ENCODE peak calls at places on chromosomes 6 and 20, in nine cellular contexts. One of them, this sample, is unnamed. For H3K4me1, the result is how much of the 10 kb centered on the place peaks cover.

GRCh38 chr6:38517005-38517404 is 122.7 kb downstream of the BTBD9 start:
- DNase-seq in colonic mucosa: no peak
- DNase-seq in MM.1S: no peak
- DNase-seq in Panc1: no peak
- DNase-seq in HepG2: peak
- DNase-seq in right cardiac atrium: no peak
- DNase-seq in GM23338: no peak
- DNase-seq in mesenchymal stem cell: peak
- DNase-seq in lower lobe of right lung: no peak
- DNase-seq in this sample: no peak

GRCh38 chr6:15901141-15902115 is 227.5 kb upstream of the MYLIP start:
- DNase-seq in colonic mucosa: no peak
- DNase-seq in MM.1S: peak
- DNase-seq in Panc1: no peak
- DNase-seq in HepG2: no peak
- DNase-seq in right cardiac atrium: peak
- DNase-seq in GM23338: no peak
- DNase-seq in mesenchymal stem cell: peak
- DNase-seq in lower lobe of right lung: no peak
- DNase-seq in this sample: no peak

GRCh38 chr20:41365785-41366545 is 653 bp downstream of the EMILIN3 start:
- DNase-seq in colonic mucosa: no peak
- DNase-seq in MM.1S: no peak
- DNase-seq in Panc1: no peak
- DNase-seq in HepG2: no peak
- DNase-seq in right cardiac atrium: no peak
- DNase-seq in GM23338: peak
- DNase-seq in mesenchymal stem cell: no peak
- DNase-seq in lower lobe of right lung: no peak
- DNase-seq in this sample: no peak

GRCh38 chr20:35120012-35120701 is 27.0 kb downstream of the EDEM2 start:
- DNase-seq in colonic mucosa: no peak
- DNase-seq in MM.1S: no peak
- DNase-seq in Panc1: no peak
- DNase-seq in HepG2: no peak
- DNase-seq in right cardiac atrium: peak
- DNase-seq in GM23338: no peak
- DNase-seq in mesenchymal stem cell: peak
- DNase-seq in lower lobe of right lung: peak
- DNase-seq in this sample: no peak

GRCh38 chr20:46348972-46349741 is 40.9 kb upstream of the CDH22 start:
- DNase-seq in colonic mucosa: peak
- DNase-seq in MM.1S: no peak
- DNase-seq in Panc1: no peak
- DNase-seq in HepG2: peak
- DNase-seq in right cardiac atrium: peak
- DNase-seq in GM23338: peak
- DNase-seq in mesenchymal stem cell: peak
- DNase-seq in lower lobe of right lung: peak
- DNase-seq in this sample: peak

GRCh38 chr6:147711511-147711910 is 203.0 kb downstream of the SAMD5 start:
- DNase-seq in colonic mucosa: no peak
- DNase-seq in MM.1S: no peak
- DNase-seq in Panc1: no peak
- DNase-seq in HepG2: no peak
- DNase-seq in right cardiac atrium: no peak
- DNase-seq in GM23338: no peak
- DNase-seq in mesenchymal stem cell: no peak
- DNase-seq in lower lobe of right lung: no peak
- DNase-seq in this sample: no peak

GRCh38 chr6:103672169-103672568 is 1187.5 kb downstream of the HACE1 start:
- DNase-seq in colonic mucosa: no peak
- DNase-seq in MM.1S: peak
- DNase-seq in Panc1: no peak
- DNase-seq in HepG2: no peak
- DNase-seq in right cardiac atrium: no peak
- DNase-seq in GM23338: peak
- DNase-seq in mesenchymal stem cell: peak
- DNase-seq in lower lobe of right lung: no peak
- DNase-seq in this sample: no peak

GRCh38 chr6:170130771-170131241 is 160.1 kb downstream of the DLL1 start:
- DNase-seq in colonic mucosa: no peak
- DNase-seq in MM.1S: no peak
- DNase-seq in Panc1: no peak
- DNase-seq in HepG2: no peak
- DNase-seq in right cardiac atrium: no peak
- DNase-seq in GM23338: no peak
- DNase-seq in mesenchymal stem cell: no peak
- DNase-seq in lower lobe of right lung: no peak
- DNase-seq in this sample: no peak

GRCh38 chr20:36856196-36856595 is 19.7 kb upstream of the TLDC2 start:
- DNase-seq in colonic mucosa: no peak
- DNase-seq in MM.1S: no peak
- DNase-seq in Panc1: no peak
- DNase-seq in HepG2: no peak
- DNase-seq in right cardiac atrium: no peak
- DNase-seq in GM23338: no peak
- DNase-seq in mesenchymal stem cell: no peak
- DNase-seq in lower lobe of right lung: no peak
- DNase-seq in this sample: no peak

GRCh38 chr6:118309337-118310093 is 238.6 kb upstream of the PLN start:
- DNase-seq in colonic mucosa: no peak
- DNase-seq in MM.1S: no peak
- DNase-seq in Panc1: no peak
- DNase-seq in HepG2: no peak
- DNase-seq in right cardiac atrium: no peak
- DNase-seq in GM23338: no peak
- DNase-seq in mesenchymal stem cell: no peak
- DNase-seq in lower lobe of right lung: no peak
- DNase-seq in this sample: no peak

GRCh38 chr6:6585003-6585311 is 3.6 kb upstream of the LY86 start:
- DNase-seq in colonic mucosa: no peak
- DNase-seq in MM.1S: no peak
- DNase-seq in Panc1: no peak
- DNase-seq in HepG2: no peak
- DNase-seq in right cardiac atrium: no peak
- DNase-seq in GM23338: no peak
- DNase-seq in mesenchymal stem cell: no peak
- DNase-seq in lower lobe of right lung: no peak
- DNase-seq in this sample: no peak

GRCh38 chr20:53869466-53870258 is 200.7 kb downstream of the BCAS1 start:
- DNase-seq in colonic mucosa: peak
- DNase-seq in MM.1S: peak
- DNase-seq in Panc1: peak
- DNase-seq in HepG2: peak
- DNase-seq in right cardiac atrium: peak
- DNase-seq in GM23338: peak
- DNase-seq in mesenchymal stem cell: peak
- DNase-seq in lower lobe of right lung: peak
- DNase-seq in this sample: peak

GRCh38 chr6:17276766-17277165 is 4.4 kb upstream of the RBM24 start:
- DNase-seq in colonic mucosa: no peak
- DNase-seq in MM.1S: no peak
- DNase-seq in Panc1: no peak
- DNase-seq in HepG2: no peak
- DNase-seq in right cardiac atrium: no peak
- DNase-seq in GM23338: no peak
- DNase-seq in mesenchymal stem cell: peak
- DNase-seq in lower lobe of right lung: no peak
- DNase-seq in this sample: no peak
- H3K27ac ChIP-seq in colonic mucosa: no peak
- H3K27ac ChIP-seq in MM.1S: no peak
- H3K27ac ChIP-seq in Panc1: peak
- H3K27ac ChIP-seq in HepG2: no peak
- H3K27ac ChIP-seq in right cardiac atrium: peak
- H3K27ac ChIP-seq in GM23338: no peak
- H3K27ac ChIP-seq in mesenchymal stem cell: no peak
- H3K27ac ChIP-seq in lower lobe of right lung: no peak
- H3K27ac ChIP-seq in this sample: no peak

GRCh38 chr6:43717822-43718221 is 30.2 kb upstream of the MRPS18A start:
- DNase-seq in colonic mucosa: no peak
- DNase-seq in MM.1S: no peak
- DNase-seq in Panc1: no peak
- DNase-seq in HepG2: no peak
- DNase-seq in right cardiac atrium: peak
- DNase-seq in GM23338: no peak
- DNase-seq in mesenchymal stem cell: no peak
- DNase-seq in lower lobe of right lung: no peak
- DNase-seq in this sample: no peak

GRCh38 chr6:43714311-43715055 is 26.9 kb upstream of the MRPS18A start:
- DNase-seq in colonic mucosa: no peak
- DNase-seq in MM.1S: no peak
- DNase-seq in Panc1: no peak
- DNase-seq in HepG2: peak
- DNase-seq in right cardiac atrium: no peak
- DNase-seq in GM23338: no peak
- DNase-seq in mesenchymal stem cell: no peak
- DNase-seq in lower lobe of right lung: no peak
- DNase-seq in this sample: no peak

GRCh38 chr6:43717389-43717788 is 29.8 kb upstream of the MRPS18A start:
- DNase-seq in colonic mucosa: no peak
- DNase-seq in MM.1S: no peak
- DNase-seq in Panc1: no peak
- DNase-seq in HepG2: no peak
- DNase-seq in right cardiac atrium: no peak
- DNase-seq in GM23338: no peak
- DNase-seq in mesenchymal stem cell: no peak
- DNase-seq in lower lobe of right lung: no peak
- DNase-seq in this sample: no peak

GRCh38 chr6:43715056-43715788 is 27.6 kb upstream of the MRPS18A start:
- DNase-seq in colonic mucosa: no peak
- DNase-seq in MM.1S: peak
- DNase-seq in Panc1: no peak
- DNase-seq in HepG2: no peak
- DNase-seq in right cardiac atrium: no peak
- DNase-seq in GM23338: no peak
- DNase-seq in mesenchymal stem cell: no peak
- DNase-seq in lower lobe of right lung: no peak
- DNase-seq in this sample: no peak

GRCh38 chr6:43716099-43716498 is 28.5 kb upstream of the MRPS18A start:
- DNase-seq in colonic mucosa: no peak
- DNase-seq in MM.1S: no peak
- DNase-seq in Panc1: no peak
- DNase-seq in HepG2: no peak
- DNase-seq in right cardiac atrium: peak
- DNase-seq in GM23338: no peak
- DNase-seq in mesenchymal stem cell: no peak
- DNase-seq in lower lobe of right lung: no peak
- DNase-seq in this sample: no peak
- H3K4me3 ChIP-seq in colonic mucosa: no peak
- H3K4me3 ChIP-seq in MM.1S: no peak
- H3K4me3 ChIP-seq in Panc1: no peak
- H3K4me3 ChIP-seq in HepG2: no peak
- H3K4me3 ChIP-seq in right cardiac atrium: no peak
- H3K4me3 ChIP-seq in GM23338: no peak
- H3K4me3 ChIP-seq in mesenchymal stem cell: no peak
- H3K4me3 ChIP-seq in lower lobe of right lung: no peak
- H3K4me3 ChIP-seq in this sample: no peak

GRCh38 chr6:20464041-20464440 is 62.4 kb downstream of the E2F3 start:
- DNase-seq in colonic mucosa: no peak
- DNase-seq in MM.1S: no peak
- DNase-seq in Panc1: no peak
- DNase-seq in HepG2: no peak
- DNase-seq in right cardiac atrium: no peak
- DNase-seq in GM23338: no peak
- DNase-seq in mesenchymal stem cell: no peak
- DNase-seq in lower lobe of right lung: no peak
- DNase-seq in this sample: no peak
- H3K4me1 ChIP-seq in colonic mucosa: under half
- H3K4me1 ChIP-seq in MM.1S: under half
- H3K4me1 ChIP-seq in Panc1: under half
- H3K4me1 ChIP-seq in HepG2: under half
- H3K4me1 ChIP-seq in right cardiac atrium: under half
- H3K4me1 ChIP-seq in GM23338: under half
- H3K4me1 ChIP-seq in mesenchymal stem cell: under half
- H3K4me1 ChIP-seq in lower lobe of right lung: under half
- H3K4me1 ChIP-seq in this sample: under half

DNA sequence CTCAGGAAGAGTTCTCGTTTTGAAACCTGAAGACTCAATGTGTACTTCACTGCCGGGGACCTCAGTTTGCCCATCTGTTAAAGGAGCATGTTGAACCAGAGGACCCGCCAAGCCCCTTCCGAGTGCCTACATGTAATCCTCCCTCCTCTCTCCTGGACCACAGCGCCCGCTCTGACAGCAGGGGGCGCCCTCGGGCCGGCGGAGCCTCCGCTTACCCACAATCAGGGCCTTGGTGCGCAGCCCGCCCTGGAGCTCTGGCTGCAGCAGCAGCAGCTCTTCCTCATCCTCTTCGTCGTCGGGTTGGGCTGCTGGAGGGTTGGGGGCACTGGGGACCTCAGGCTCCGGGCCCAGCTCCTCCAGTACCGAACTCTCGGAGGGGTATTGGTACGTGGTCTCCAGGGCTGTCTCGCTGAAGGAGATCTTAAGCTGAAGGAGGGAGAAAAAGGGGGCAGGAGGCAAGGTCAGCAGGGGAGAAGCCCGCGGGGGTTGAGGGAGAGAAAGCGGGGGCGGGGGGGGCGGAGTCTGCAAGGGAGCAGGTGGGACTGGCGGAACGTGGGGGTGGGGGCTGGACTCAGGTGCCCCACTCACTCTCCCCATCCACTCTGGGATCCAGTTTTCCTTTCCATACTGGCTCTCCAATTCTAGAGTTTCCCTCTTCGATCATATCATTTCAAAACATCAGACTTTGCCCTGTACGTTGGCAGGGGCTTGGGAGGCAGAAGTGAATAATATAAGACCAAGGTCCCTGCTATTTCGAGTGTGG is 6.3 kb upstream of the DHX16 start:
- DNase-seq in colonic mucosa: peak
- DNase-seq in MM.1S: peak
- DNase-seq in Panc1: no peak
- DNase-seq in HepG2: peak
- DNase-seq in right cardiac atrium: peak
- DNase-seq in GM23338: peak
- DNase-seq in mesenchymal stem cell: peak
- DNase-seq in lower lobe of right lung: peak
- DNase-seq in this sample: peak
- H3K27ac ChIP-seq in colonic mucosa: peak
- H3K27ac ChIP-seq in MM.1S: no peak
- H3K27ac ChIP-seq in Panc1: peak
- H3K27ac ChIP-seq in HepG2: peak
- H3K27ac ChIP-seq in right cardiac atrium: peak
- H3K27ac ChIP-seq in GM23338: no peak
- H3K27ac ChIP-seq in mesenchymal stem cell: peak
- H3K27ac ChIP-seq in lower lobe of right lung: peak
- H3K27ac ChIP-seq in this sample: no peak